ENCODE peak calls at places on chromosomes 1 and 21, in nine cellular contexts. One of them, this sample, is unnamed.

GRCh38 chr1:12407050-12407961 is 177.5 kb downstream of the VPS13D start:
- DNase-seq in Peyer's patch: no peak
- DNase-seq in HL-60: no peak
- DNase-seq in brain microvascular endothelial cell: peak
- DNase-seq in CD8-positive, alpha-beta memory T cell: peak
- DNase-seq in hepatocyte: peak
- DNase-seq in psoas muscle: no peak
- DNase-seq in OCI-LY7: no peak
- DNase-seq in neural progenitor cell: no peak
- DNase-seq in this sample: peak

GRCh38 chr1:206723500-206724472 is 39.1 kb downstream of the MAPKAPK2 start:
- DNase-seq in Peyer's patch: no peak
- DNase-seq in HL-60: peak
- DNase-seq in brain microvascular endothelial cell: no peak
- DNase-seq in CD8-positive, alpha-beta memory T cell: no peak
- DNase-seq in hepatocyte: peak
- DNase-seq in psoas muscle: peak
- DNase-seq in OCI-LY7: no peak
- DNase-seq in neural progenitor cell: peak
- DNase-seq in this sample: no peak

GRCh38 chr1:35316264-35316663 is 47.8 kb downstream of the ZMYM4 start:
- DNase-seq in Peyer's patch: no peak
- DNase-seq in HL-60: no peak
- DNase-seq in brain microvascular endothelial cell: no peak
- DNase-seq in CD8-positive, alpha-beta memory T cell: no peak
- DNase-seq in hepatocyte: no peak
- DNase-seq in psoas muscle: no peak
- DNase-seq in OCI-LY7: no peak
- DNase-seq in neural progenitor cell: no peak
- DNase-seq in this sample: no peak

GRCh38 chr1:151887028-151887427 is 22.3 kb downstream of the THEM4 start:
- DNase-seq in Peyer's patch: no peak
- DNase-seq in HL-60: no peak
- DNase-seq in brain microvascular endothelial cell: peak
- DNase-seq in CD8-positive, alpha-beta memory T cell: no peak
- DNase-seq in hepatocyte: no peak
- DNase-seq in psoas muscle: no peak
- DNase-seq in OCI-LY7: no peak
- DNase-seq in neural progenitor cell: no peak
- DNase-seq in this sample: peak

GRCh38 chr1:83102630-83103071 is 896.3 kb downstream of the TTLL7 start:
- DNase-seq in Peyer's patch: no peak
- DNase-seq in HL-60: no peak
- DNase-seq in brain microvascular endothelial cell: peak
- DNase-seq in CD8-positive, alpha-beta memory T cell: no peak
- DNase-seq in hepatocyte: peak
- DNase-seq in psoas muscle: no peak
- DNase-seq in OCI-LY7: no peak
- DNase-seq in neural progenitor cell: no peak
- DNase-seq in this sample: peak

GRCh38 chr1:236112332-236112627 is 30.1 kb upstream of the GPR137B start:
- DNase-seq in Peyer's patch: no peak
- DNase-seq in HL-60: no peak
- DNase-seq in brain microvascular endothelial cell: no peak
- DNase-seq in CD8-positive, alpha-beta memory T cell: no peak
- DNase-seq in hepatocyte: no peak
- DNase-seq in psoas muscle: no peak
- DNase-seq in OCI-LY7: no peak
- DNase-seq in neural progenitor cell: no peak
- DNase-seq in this sample: no peak

GRCh38 chr1:158140871-158141270 is 39.8 kb upstream of the CD1D start:
- DNase-seq in Peyer's patch: no peak
- DNase-seq in HL-60: no peak
- DNase-seq in brain microvascular endothelial cell: no peak
- DNase-seq in CD8-positive, alpha-beta memory T cell: no peak
- DNase-seq in hepatocyte: no peak
- DNase-seq in psoas muscle: no peak
- DNase-seq in OCI-LY7: no peak
- DNase-seq in neural progenitor cell: no peak
- DNase-seq in this sample: no peak

GRCh38 chr1:201660931-201661822 is 122.2 kb downstream of the NAV1 start:
- DNase-seq in Peyer's patch: no peak
- DNase-seq in HL-60: no peak
- DNase-seq in brain microvascular endothelial cell: no peak
- DNase-seq in CD8-positive, alpha-beta memory T cell: no peak
- DNase-seq in hepatocyte: no peak
- DNase-seq in psoas muscle: no peak
- DNase-seq in OCI-LY7: no peak
- DNase-seq in neural progenitor cell: no peak
- DNase-seq in this sample: no peak

GRCh38 chr1:212950243-212951057 is at the start of gene VASH2:
- DNase-seq in Peyer's patch: peak
- DNase-seq in HL-60: peak
- DNase-seq in brain microvascular endothelial cell: peak
- DNase-seq in CD8-positive, alpha-beta memory T cell: peak
- DNase-seq in hepatocyte: peak
- DNase-seq in psoas muscle: peak
- DNase-seq in OCI-LY7: peak
- DNase-seq in neural progenitor cell: peak
- DNase-seq in this sample: peak

GRCh38 chr1:69523032-69523431 is 44.7 kb upstream of the LRRC7 start:
- DNase-seq in Peyer's patch: no peak
- DNase-seq in HL-60: no peak
- DNase-seq in brain microvascular endothelial cell: peak
- DNase-seq in CD8-positive, alpha-beta memory T cell: no peak
- DNase-seq in hepatocyte: peak
- DNase-seq in psoas muscle: no peak
- DNase-seq in OCI-LY7: no peak
- DNase-seq in neural progenitor cell: no peak
- DNase-seq in this sample: peak

GRCh38 chr1:68230901-68231626 is 1.3 kb downstream of the WLS start:
- DNase-seq in Peyer's patch: no peak
- DNase-seq in HL-60: no peak
- DNase-seq in brain microvascular endothelial cell: no peak
- DNase-seq in CD8-positive, alpha-beta memory T cell: no peak
- DNase-seq in hepatocyte: peak
- DNase-seq in psoas muscle: peak
- DNase-seq in OCI-LY7: no peak
- DNase-seq in neural progenitor cell: peak
- DNase-seq in this sample: peak

GRCh38 chr21:40049959-40050290 is 182.7 kb downstream of the PCP4 start:
- DNase-seq in Peyer's patch: no peak
- DNase-seq in HL-60: no peak
- DNase-seq in brain microvascular endothelial cell: no peak
- DNase-seq in CD8-positive, alpha-beta memory T cell: no peak
- DNase-seq in hepatocyte: no peak
- DNase-seq in psoas muscle: no peak
- DNase-seq in OCI-LY7: no peak
- DNase-seq in neural progenitor cell: peak
- DNase-seq in this sample: no peak

GRCh38 chr1:78833491-78833890 is 173.0 kb downstream of the ADGRL4 start:
- DNase-seq in Peyer's patch: no peak
- DNase-seq in HL-60: no peak
- DNase-seq in brain microvascular endothelial cell: peak
- DNase-seq in CD8-positive, alpha-beta memory T cell: no peak
- DNase-seq in hepatocyte: no peak
- DNase-seq in psoas muscle: no peak
- DNase-seq in OCI-LY7: no peak
- DNase-seq in neural progenitor cell: no peak
- DNase-seq in this sample: peak

GRCh38 chr1:79010589-79010988 is 4.1 kb upstream of the ADGRL4 start:
- DNase-seq in Peyer's patch: no peak
- DNase-seq in HL-60: no peak
- DNase-seq in brain microvascular endothelial cell: no peak
- DNase-seq in CD8-positive, alpha-beta memory T cell: no peak
- DNase-seq in hepatocyte: no peak
- DNase-seq in psoas muscle: no peak
- DNase-seq in OCI-LY7: no peak
- DNase-seq in neural progenitor cell: no peak
- DNase-seq in this sample: no peak

GRCh38 chr1:30263888-30264671 is 459.3 kb downstream of the MATN1 start:
- DNase-seq in Peyer's patch: no peak
- DNase-seq in HL-60: no peak
- DNase-seq in brain microvascular endothelial cell: no peak
- DNase-seq in CD8-positive, alpha-beta memory T cell: no peak
- DNase-seq in hepatocyte: no peak
- DNase-seq in psoas muscle: no peak
- DNase-seq in OCI-LY7: no peak
- DNase-seq in neural progenitor cell: no peak
- DNase-seq in this sample: no peak

GRCh38 chr21:38095220-38095619 is 161.6 kb upstream of the KCNJ15 start:
- DNase-seq in Peyer's patch: no peak
- DNase-seq in HL-60: no peak
- DNase-seq in brain microvascular endothelial cell: peak
- DNase-seq in CD8-positive, alpha-beta memory T cell: no peak
- DNase-seq in hepatocyte: no peak
- DNase-seq in psoas muscle: no peak
- DNase-seq in OCI-LY7: no peak
- DNase-seq in neural progenitor cell: no peak
- DNase-seq in this sample: no peak

GRCh38 chr21:27722095-27722494 is 755.2 kb upstream of the ADAMTS5 start:
- DNase-seq in Peyer's patch: no peak
- DNase-seq in HL-60: no peak
- DNase-seq in brain microvascular endothelial cell: no peak
- DNase-seq in CD8-positive, alpha-beta memory T cell: no peak
- DNase-seq in hepatocyte: peak
- DNase-seq in psoas muscle: no peak
- DNase-seq in OCI-LY7: no peak
- DNase-seq in neural progenitor cell: no peak
- DNase-seq in this sample: no peak

DNA sequence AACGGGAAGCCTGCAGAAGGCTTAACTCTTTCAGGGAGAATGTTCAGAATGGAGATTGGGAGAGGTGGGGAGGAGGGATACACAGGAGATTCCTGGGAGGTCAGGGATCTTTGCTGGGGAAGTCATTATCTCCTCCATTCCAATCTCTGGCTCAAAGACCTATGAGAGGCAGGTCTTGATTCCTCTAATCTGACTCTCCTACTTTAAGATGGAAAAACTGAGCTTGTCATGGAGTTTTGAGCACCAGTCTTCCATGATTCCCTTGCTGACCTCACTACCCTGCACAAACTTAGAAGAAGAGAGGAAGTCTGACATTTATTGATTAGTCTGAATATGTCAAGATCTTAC is 41.5 kb upstream of the SYNC start:
- DNase-seq in Peyer's patch: no peak
- DNase-seq in HL-60: no peak
- DNase-seq in brain microvascular endothelial cell: no peak
- DNase-seq in CD8-positive, alpha-beta memory T cell: no peak
- DNase-seq in hepatocyte: no peak
- DNase-seq in psoas muscle: no peak
- DNase-seq in OCI-LY7: no peak
- DNase-seq in neural progenitor cell: no peak
- DNase-seq in this sample: no peak
- H3K27ac ChIP-seq in Peyer's patch: peak
- H3K27ac ChIP-seq in HL-60: no peak
- H3K27ac ChIP-seq in brain microvascular endothelial cell: no peak
- H3K27ac ChIP-seq in CD8-positive, alpha-beta memory T cell: no peak
- H3K27ac ChIP-seq in hepatocyte: peak
- H3K27ac ChIP-seq in psoas muscle: no peak
- H3K27ac ChIP-seq in OCI-LY7: no peak
- H3K27ac ChIP-seq in neural progenitor cell: no peak
- H3K27ac ChIP-seq in this sample: no peak

DNA sequence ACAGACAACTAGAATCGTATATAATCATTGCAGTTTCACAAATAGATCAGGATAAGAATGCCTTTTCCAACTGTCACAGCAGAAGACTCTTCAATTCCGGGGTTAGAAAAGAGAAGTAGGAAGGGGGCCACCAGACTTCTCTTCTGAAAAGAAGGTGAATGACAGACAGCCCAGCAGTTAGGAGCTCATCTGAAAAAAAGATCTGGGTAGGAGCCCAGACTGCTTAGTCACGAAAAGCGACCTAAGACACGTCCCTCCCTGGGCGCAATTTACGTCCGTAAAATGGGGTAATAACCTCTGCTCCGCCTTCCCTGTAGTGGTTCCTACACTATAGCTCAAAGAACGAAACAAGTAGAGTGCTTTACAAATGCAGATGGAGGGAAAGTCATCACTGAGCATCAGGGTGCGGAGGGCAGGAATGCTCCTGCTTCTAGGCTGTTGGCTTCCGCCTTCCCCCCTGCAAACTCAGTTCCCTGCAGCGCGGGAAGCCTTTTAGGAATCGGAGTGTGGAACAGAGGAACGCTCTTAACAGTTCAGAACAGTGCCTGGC is 582 bp downstream of the ORC1 start:
- DNase-seq in Peyer's patch: no peak
- DNase-seq in HL-60: peak
- DNase-seq in brain microvascular endothelial cell: peak
- DNase-seq in CD8-positive, alpha-beta memory T cell: peak
- DNase-seq in hepatocyte: peak
- DNase-seq in psoas muscle: no peak
- DNase-seq in OCI-LY7: peak
- DNase-seq in neural progenitor cell: peak
- DNase-seq in this sample: no peak
- H3K27ac ChIP-seq in Peyer's patch: peak
- H3K27ac ChIP-seq in HL-60: peak
- H3K27ac ChIP-seq in brain microvascular endothelial cell: peak
- H3K27ac ChIP-seq in CD8-positive, alpha-beta memory T cell: peak
- H3K27ac ChIP-seq in hepatocyte: peak
- H3K27ac ChIP-seq in psoas muscle: peak
- H3K27ac ChIP-seq in OCI-LY7: peak
- H3K27ac ChIP-seq in neural progenitor cell: peak
- H3K27ac ChIP-seq in this sample: peak

DNA sequence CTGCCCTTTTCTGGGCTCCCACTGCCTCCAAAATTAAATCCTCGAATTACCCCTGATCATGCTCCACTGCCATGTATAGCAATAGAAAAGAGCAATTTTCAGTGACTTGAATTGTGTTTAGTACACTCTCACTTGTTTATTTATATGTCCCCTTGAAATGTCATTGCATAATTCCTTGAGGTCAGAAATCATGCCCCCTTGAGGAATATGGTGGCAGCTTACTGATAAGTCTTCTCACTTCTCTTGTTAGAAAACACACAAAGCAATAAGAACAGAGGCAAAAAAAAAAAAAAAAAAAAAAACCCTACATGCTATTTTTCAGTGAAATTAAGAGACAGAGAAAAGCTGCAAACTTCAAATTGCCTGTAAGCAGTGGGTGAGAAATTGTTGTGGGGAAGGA is 37.5 kb downstream of the GPR88 start:
- DNase-seq in Peyer's patch: no peak
- DNase-seq in HL-60: no peak
- DNase-seq in brain microvascular endothelial cell: no peak
- DNase-seq in CD8-positive, alpha-beta memory T cell: no peak
- DNase-seq in hepatocyte: no peak
- DNase-seq in psoas muscle: no peak
- DNase-seq in OCI-LY7: peak
- DNase-seq in neural progenitor cell: no peak
- DNase-seq in this sample: no peak
- H3K27ac ChIP-seq in Peyer's patch: no peak
- H3K27ac ChIP-seq in HL-60: no peak
- H3K27ac ChIP-seq in brain microvascular endothelial cell: no peak
- H3K27ac ChIP-seq in CD8-positive, alpha-beta memory T cell: no peak
- H3K27ac ChIP-seq in hepatocyte: no peak
- H3K27ac ChIP-seq in psoas muscle: no peak
- H3K27ac ChIP-seq in OCI-LY7: no peak
- H3K27ac ChIP-seq in neural progenitor cell: no peak
- H3K27ac ChIP-seq in this sample: no peak

GRCh38 chr1:216847385-216848036 is 124.3 kb upstream of the ESRRG start:
- DNase-seq in Peyer's patch: no peak
- DNase-seq in HL-60: no peak
- DNase-seq in brain microvascular endothelial cell: no peak
- DNase-seq in CD8-positive, alpha-beta memory T cell: no peak
- DNase-seq in hepatocyte: no peak
- DNase-seq in psoas muscle: no peak
- DNase-seq in OCI-LY7: no peak
- DNase-seq in neural progenitor cell: no peak
- DNase-seq in this sample: no peak
- H3K27ac ChIP-seq in Peyer's patch: no peak
- H3K27ac ChIP-seq in HL-60: no peak
- H3K27ac ChIP-seq in brain microvascular endothelial cell: no peak
- H3K27ac ChIP-seq in CD8-positive, alpha-beta memory T cell: no peak
- H3K27ac ChIP-seq in hepatocyte: no peak
- H3K27ac ChIP-seq in psoas muscle: peak
- H3K27ac ChIP-seq in OCI-LY7: no peak
- H3K27ac ChIP-seq in neural progenitor cell: no peak
- H3K27ac ChIP-seq in this sample: no peak

This sample was measured in SJSA1.